ENCODE peak calls at places on chromosomes 12 and 14, in five cellular contexts. One of them, this sample, is unnamed.

GRCh38 chr14:104821971-104822608 is 21.2 kb downstream of the ZBTB42 start:
- DNase-seq in body of pancreas: no peak
- DNase-seq in A549: no peak
- DNase-seq in suprapubic skin: no peak
- DNase-seq in lower leg skin: no peak
- DNase-seq in this sample: no peak

GRCh38 chr12:87259405-87259804 is 769.8 kb downstream of the C12orf50 start:
- DNase-seq in body of pancreas: no peak
- DNase-seq in A549: no peak
- DNase-seq in suprapubic skin: no peak
- DNase-seq in lower leg skin: no peak
- DNase-seq in this sample: no peak

GRCh38 chr14:94123868-94124267 is 5.5 kb downstream of the IFI27L2 start:
- DNase-seq in body of pancreas: no peak
- DNase-seq in A549: no peak
- DNase-seq in suprapubic skin: no peak
- DNase-seq in lower leg skin: no peak
- DNase-seq in this sample: no peak

GRCh38 chr12:26338574-26339572 is 143.5 kb downstream of the SSPN start:
- DNase-seq in body of pancreas: no peak
- DNase-seq in A549: peak
- DNase-seq in suprapubic skin: no peak
- DNase-seq in lower leg skin: no peak
- DNase-seq in this sample: no peak

GRCh38 chr12:63821781-63822251 is 22.7 kb upstream of the SRGAP1 start:
- DNase-seq in body of pancreas: no peak
- DNase-seq in A549: no peak
- DNase-seq in suprapubic skin: peak
- DNase-seq in lower leg skin: no peak
- DNase-seq in this sample: peak

GRCh38 chr14:93005135-93005813 is 82.3 kb downstream of the CHGA start:
- DNase-seq in body of pancreas: peak
- DNase-seq in A549: no peak
- DNase-seq in suprapubic skin: no peak
- DNase-seq in lower leg skin: no peak
- DNase-seq in this sample: no peak

GRCh38 chr12:99386907-99387306 is 260.6 kb upstream of the GARIN6 start:
- DNase-seq in body of pancreas: no peak
- DNase-seq in A549: peak
- DNase-seq in suprapubic skin: no peak
- DNase-seq in lower leg skin: no peak
- DNase-seq in this sample: no peak

GRCh38 chr12:98355322-98355721 is 160.1 kb upstream of the TMPO start:
- DNase-seq in body of pancreas: no peak
- DNase-seq in A549: peak
- DNase-seq in suprapubic skin: no peak
- DNase-seq in lower leg skin: no peak
- DNase-seq in this sample: no peak

GRCh38 chr14:97634786-97635185 is 837.6 kb downstream of the VRK1 start:
- DNase-seq in body of pancreas: no peak
- DNase-seq in A549: no peak
- DNase-seq in suprapubic skin: no peak
- DNase-seq in lower leg skin: no peak
- DNase-seq in this sample: no peak

GRCh38 chr14:22296722-22297121 is 292.3 kb downstream of the DAD1 start:
- DNase-seq in body of pancreas: no peak
- DNase-seq in A549: no peak
- DNase-seq in suprapubic skin: no peak
- DNase-seq in lower leg skin: no peak
- DNase-seq in this sample: no peak

GRCh38 chr14:75982724-75983358 is 1.0 kb upstream of the TGFB3 start:
- DNase-seq in body of pancreas: peak
- DNase-seq in A549: peak
- DNase-seq in suprapubic skin: peak
- DNase-seq in lower leg skin: peak
- DNase-seq in this sample: peak

GRCh38 chr12:120980800-120981368 is 2.5 kb downstream of the HNF1A start:
- DNase-seq in body of pancreas: peak
- DNase-seq in A549: no peak
- DNase-seq in suprapubic skin: no peak
- DNase-seq in lower leg skin: no peak
- DNase-seq in this sample: peak

GRCh38 chr14:22556990-22557623 is 31.9 kb downstream of the DAD1 start:
- DNase-seq in body of pancreas: peak
- DNase-seq in A549: peak
- DNase-seq in suprapubic skin: peak
- DNase-seq in lower leg skin: peak
- DNase-seq in this sample: peak

GRCh38 chr14:72889366-72889765 is 4.5 kb downstream of the DPF3 start:
- DNase-seq in body of pancreas: no peak
- DNase-seq in A549: no peak
- DNase-seq in suprapubic skin: no peak
- DNase-seq in lower leg skin: no peak
- DNase-seq in this sample: no peak

GRCh38 chr14:72894623-72895378 is 900 bp upstream of the DPF3 start:
- DNase-seq in body of pancreas: peak
- DNase-seq in A549: no peak
- DNase-seq in suprapubic skin: no peak
- DNase-seq in lower leg skin: no peak
- DNase-seq in this sample: no peak

GRCh38 chr14:103021817-103022668 is 35.3 kb downstream of the CDC42BPB start:
- DNase-seq in body of pancreas: no peak
- DNase-seq in A549: no peak
- DNase-seq in suprapubic skin: no peak
- DNase-seq in lower leg skin: no peak
- DNase-seq in this sample: no peak

GRCh38 chr14:24911324-24912095 is 138.4 kb downstream of the STXBP6 start:
- DNase-seq in body of pancreas: no peak
- DNase-seq in A549: no peak
- DNase-seq in suprapubic skin: no peak
- DNase-seq in lower leg skin: peak
- DNase-seq in this sample: no peak

GRCh38 chr12:23684121-23684520 is 265.3 kb downstream of the SOX5 start:
- DNase-seq in body of pancreas: no peak
- DNase-seq in A549: no peak
- DNase-seq in suprapubic skin: no peak
- DNase-seq in lower leg skin: no peak
- DNase-seq in this sample: no peak

GRCh38 chr12:3661028-3661427 is 91.9 kb downstream of the CRACR2A start:
- DNase-seq in body of pancreas: no peak
- DNase-seq in A549: no peak
- DNase-seq in suprapubic skin: no peak
- DNase-seq in lower leg skin: no peak
- DNase-seq in this sample: no peak

GRCh38 chr14:103093856-103094405 is 594 bp upstream of the EXOC3L4 start:
- DNase-seq in body of pancreas: no peak
- DNase-seq in A549: no peak
- DNase-seq in suprapubic skin: no peak
- DNase-seq in lower leg skin: no peak
- DNase-seq in this sample: no peak

GRCh38 chr12:102478416-102479098 is 1.8 kb downstream of the IGF1 start:
- DNase-seq in body of pancreas: no peak
- DNase-seq in A549: no peak
- DNase-seq in suprapubic skin: no peak
- DNase-seq in lower leg skin: no peak
- DNase-seq in this sample: peak

GRCh38 chr12:87953257-87953860 is 75.8 kb downstream of the C12orf50 start:
- DNase-seq in body of pancreas: no peak
- DNase-seq in A549: peak
- DNase-seq in suprapubic skin: no peak
- DNase-seq in lower leg skin: no peak
- DNase-seq in this sample: no peak

GRCh38 chr14:67940894-67941455 is 121.4 kb downstream of the RAD51B start:
- DNase-seq in body of pancreas: no peak
- DNase-seq in A549: no peak
- DNase-seq in suprapubic skin: no peak
- DNase-seq in lower leg skin: no peak
- DNase-seq in this sample: no peak

GRCh38 chr12:21001778-21002177 is 129.2 kb upstream of the SLCO1B1 start:
- DNase-seq in body of pancreas: no peak
- DNase-seq in A549: no peak
- DNase-seq in suprapubic skin: no peak
- DNase-seq in lower leg skin: no peak
- DNase-seq in this sample: no peak

GRCh38 chr14:57405562-57405961 is 15.2 kb downstream of the NAA30 start:
- DNase-seq in body of pancreas: no peak
- DNase-seq in A549: no peak
- DNase-seq in suprapubic skin: no peak
- DNase-seq in lower leg skin: no peak
- DNase-seq in this sample: no peak

GRCh38 chr14:74551903-74552371 is 58.4 kb downstream of the ISCA2 start:
- DNase-seq in body of pancreas: no peak
- DNase-seq in A549: no peak
- DNase-seq in suprapubic skin: no peak
- DNase-seq in lower leg skin: no peak
- DNase-seq in this sample: no peak

GRCh38 chr12:117890137-117890536 is 78.7 kb downstream of the KSR2 start:
- DNase-seq in body of pancreas: no peak
- DNase-seq in A549: peak
- DNase-seq in suprapubic skin: no peak
- DNase-seq in lower leg skin: no peak
- DNase-seq in this sample: no peak

GRCh38 chr14:36021926-36022325 is 154.6 kb downstream of the PTCSC3 start:
- DNase-seq in body of pancreas: no peak
- DNase-seq in A549: no peak
- DNase-seq in suprapubic skin: no peak
- DNase-seq in lower leg skin: no peak
- DNase-seq in this sample: no peak

GRCh38 chr12:1595690-1596347 is 1.4 kb upstream of the FBXL14 start:
- DNase-seq in body of pancreas: no peak
- DNase-seq in A549: no peak
- DNase-seq in suprapubic skin: no peak
- DNase-seq in lower leg skin: no peak
- DNase-seq in this sample: no peak

GRCh38 chr14:79659995-79660975 is 551.0 kb downstream of the DIO2 start:
- DNase-seq in body of pancreas: no peak
- DNase-seq in A549: no peak
- DNase-seq in suprapubic skin: no peak
- DNase-seq in lower leg skin: no peak
- DNase-seq in this sample: no peak

GRCh38 chr14:51093371-51094281 is 1.3 kb downstream of the TRIM9 start:
- DNase-seq in body of pancreas: peak
- DNase-seq in A549: peak
- DNase-seq in suprapubic skin: peak
- DNase-seq in lower leg skin: no peak
- DNase-seq in this sample: no peak
- H3K4me3 ChIP-seq in body of pancreas: no peak
- H3K4me3 ChIP-seq in A549: peak
- H3K4me3 ChIP-seq in suprapubic skin: peak
- H3K4me3 ChIP-seq in lower leg skin: peak
- H3K4me3 ChIP-seq in this sample: peak

DNA sequence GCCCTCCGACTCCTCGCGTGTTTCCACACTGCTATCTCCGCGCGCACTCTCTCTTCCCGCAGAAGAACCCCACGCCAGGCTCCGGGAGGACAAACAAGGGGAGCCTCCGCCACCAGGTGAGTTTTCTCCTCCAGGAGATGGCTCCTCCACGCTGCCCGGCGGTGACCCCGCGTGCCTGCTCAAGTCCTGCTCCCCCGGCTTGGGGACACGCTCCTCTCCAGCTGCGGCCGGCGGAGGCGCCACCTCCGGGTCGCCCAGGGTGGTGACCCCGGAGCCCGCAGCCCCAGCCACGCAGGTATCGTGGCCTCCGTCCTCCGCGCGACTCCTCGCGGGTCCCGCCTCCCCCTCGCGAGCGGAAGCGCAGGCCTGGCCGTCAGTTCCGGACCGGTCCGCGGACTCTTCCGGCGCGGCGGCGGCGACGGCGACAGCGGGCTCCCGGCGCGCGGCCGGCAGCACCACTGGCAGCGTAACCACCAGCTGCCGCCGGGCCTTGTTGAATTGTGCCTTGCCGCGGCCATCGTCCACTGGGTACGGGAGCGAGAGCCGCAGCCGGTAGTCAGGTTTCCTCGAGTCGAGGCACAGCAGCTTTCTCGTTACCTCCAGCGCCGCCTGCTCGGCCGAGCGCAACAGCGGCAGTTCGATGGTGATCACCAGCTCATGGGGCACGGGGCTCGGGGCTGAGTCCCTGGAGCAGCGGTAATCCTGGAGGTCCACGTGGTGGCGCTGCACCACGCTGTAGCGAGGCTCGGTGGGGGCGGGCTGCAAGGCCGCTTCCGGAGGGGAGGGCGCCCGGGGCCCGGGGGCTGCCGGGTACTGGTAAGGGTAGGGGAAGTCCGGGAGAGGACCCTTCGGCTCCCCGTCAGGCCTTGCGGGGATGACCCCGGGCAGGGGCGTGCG is 1.1 kb downstream of the DNAAF2 start:
- DNase-seq in body of pancreas: peak
- DNase-seq in A549: peak
- DNase-seq in suprapubic skin: peak
- DNase-seq in lower leg skin: peak
- DNase-seq in this sample: peak
- TF ChIP-seq POLR2A in body of pancreas: peak
- TF ChIP-seq POLR2A in A549: peak
- TF ChIP-seq POLR2A in suprapubic skin: no peak
- TF ChIP-seq POLR2A in lower leg skin: peak
- TF ChIP-seq POLR2A in this sample: peak

GRCh38 chr14:66511849-66512248 is 3.9 kb downstream of the GPHN start:
- DNase-seq in body of pancreas: no peak
- DNase-seq in A549: no peak
- DNase-seq in suprapubic skin: no peak
- DNase-seq in lower leg skin: no peak
- DNase-seq in this sample: no peak

GRCh38 chr14:66508547-66508845 is 549 bp downstream of the GPHN start:
- DNase-seq in body of pancreas: no peak
- DNase-seq in A549: no peak
- DNase-seq in suprapubic skin: no peak
- DNase-seq in lower leg skin: no peak
- DNase-seq in this sample: no peak

GRCh38 chr14:66508846-66509621 is 1.1 kb downstream of the GPHN start:
- DNase-seq in body of pancreas: peak
- DNase-seq in A549: peak
- DNase-seq in suprapubic skin: peak
- DNase-seq in lower leg skin: peak
- DNase-seq in this sample: peak

GRCh38 chr14:66507722-66508546 is at the start of gene GPHN:
- DNase-seq in body of pancreas: peak
- DNase-seq in A549: peak
- DNase-seq in suprapubic skin: peak
- DNase-seq in lower leg skin: peak
- DNase-seq in this sample: peak

DNA sequence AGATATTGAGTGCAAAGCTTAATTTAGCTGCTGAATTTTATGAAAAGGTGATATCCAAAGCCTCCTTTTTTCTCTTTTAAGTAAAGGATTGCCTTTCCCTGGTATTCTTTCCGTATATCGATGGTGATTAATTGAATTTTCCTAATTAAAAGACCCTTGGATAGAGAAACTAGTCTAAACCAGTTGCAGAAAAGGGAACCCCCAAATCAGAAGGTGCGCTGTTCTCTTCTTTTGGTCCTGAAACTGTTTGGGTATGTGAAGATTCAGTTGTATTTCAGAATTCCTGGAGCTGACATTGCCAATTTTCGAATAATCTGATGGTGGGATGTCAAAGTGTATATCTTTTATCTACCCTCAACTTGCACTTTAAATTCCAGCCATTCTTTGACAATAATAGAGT is 1.9 kb downstream of the GPHN start:
- DNase-seq in body of pancreas: no peak
- DNase-seq in A549: no peak
- DNase-seq in suprapubic skin: no peak
- DNase-seq in lower leg skin: no peak
- DNase-seq in this sample: no peak
- H3K4me3 ChIP-seq in body of pancreas: peak
- H3K4me3 ChIP-seq in A549: peak
- H3K4me3 ChIP-seq in suprapubic skin: peak
- H3K4me3 ChIP-seq in lower leg skin: no peak
- H3K4me3 ChIP-seq in this sample: no peak

GRCh38 chr12:12032771-12033588 is 37.8 kb upstream of the BCL2L14 start:
- DNase-seq in body of pancreas: peak
- DNase-seq in A549: peak
- DNase-seq in suprapubic skin: peak
- DNase-seq in lower leg skin: peak
- DNase-seq in this sample: peak
- TF ChIP-seq POLR2A in body of pancreas: no peak
- TF ChIP-seq POLR2A in A549: no peak
- TF ChIP-seq POLR2A in suprapubic skin: no peak
- TF ChIP-seq POLR2A in lower leg skin: no peak
- TF ChIP-seq POLR2A in this sample: no peak

This sample was measured in Peyer's patch.